ENCODE peak calls at places on chromosomes 6 and 20, in nine cellular contexts. One of them, this sample, is unnamed.

GRCh38 chr20:49345538-49345937 is 67.7 kb upstream of the ZNFX1 start:
- DNase-seq in foreskin fibroblast: peak; percentile 86
- DNase-seq in CD4-positive, alpha-beta T cell: no peak
- DNase-seq in mesothelial cell of epicardium: no peak
- DNase-seq in HCT116: no peak
- DNase-seq in astrocyte: peak; percentile 79
- DNase-seq in neural progenitor cell: no peak
- DNase-seq in GM10248: no peak
- DNase-seq in RWPE1: peak; percentile 95
- DNase-seq in this sample: no peak

GRCh38 chr6:31850765-31851484 is 11.7 kb downstream of the NEU1 start:
- DNase-seq in foreskin fibroblast: no peak
- DNase-seq in RWPE1: no peak
- DNase-seq in GM10248: no peak
- DNase-seq in CD4-positive, alpha-beta T cell: no peak
- DNase-seq in neural progenitor cell: no peak
- DNase-seq in mesothelial cell of epicardium: no peak
- DNase-seq in HCT116: no peak
- DNase-seq in astrocyte: no peak
- DNase-seq in this sample: no peak

GRCh38 chr20:10376271-10377075 is 57.5 kb downstream of the MKKS start:
- DNase-seq in foreskin fibroblast: peak; percentile 80
- DNase-seq in HCT116: no peak
- DNase-seq in RWPE1: no peak
- DNase-seq in astrocyte: peak; percentile 93
- DNase-seq in GM10248: no peak
- DNase-seq in mesothelial cell of epicardium: no peak
- DNase-seq in CD4-positive, alpha-beta T cell: no peak
- DNase-seq in neural progenitor cell: no peak
- DNase-seq in this sample: no peak

GRCh38 chr6:105994522-105995402 is 91.4 kb upstream of the PRDM1 start:
- DNase-seq in foreskin fibroblast: peak; percentile 92
- DNase-seq in mesothelial cell of epicardium: peak; percentile 61
- DNase-seq in HCT116: peak; percentile 31
- DNase-seq in CD4-positive, alpha-beta T cell: peak; percentile 58
- DNase-seq in GM10248: peak; percentile 35
- DNase-seq in RWPE1: peak; percentile 60
- DNase-seq in neural progenitor cell: peak; percentile 83
- DNase-seq in astrocyte: peak; percentile 62
- DNase-seq in this sample: peak; percentile 50

GRCh38 chr6:66210964-66211363 is 503.9 kb upstream of the EYS start:
- DNase-seq in GM10248: no peak
- DNase-seq in foreskin fibroblast: peak; percentile 4
- DNase-seq in astrocyte: no peak
- DNase-seq in CD4-positive, alpha-beta T cell: no peak
- DNase-seq in HCT116: no peak
- DNase-seq in mesothelial cell of epicardium: no peak
- DNase-seq in neural progenitor cell: peak; percentile 23
- DNase-seq in RWPE1: no peak
- DNase-seq in this sample: no peak

GRCh38 chr20:58268936-58269619 is 40.4 kb upstream of the RAB22A start:
- DNase-seq in GM10248: no peak
- DNase-seq in foreskin fibroblast: no peak
- DNase-seq in HCT116: no peak
- DNase-seq in CD4-positive, alpha-beta T cell: no peak
- DNase-seq in RWPE1: no peak
- DNase-seq in mesothelial cell of epicardium: no peak
- DNase-seq in astrocyte: peak; percentile 20
- DNase-seq in neural progenitor cell: no peak
- DNase-seq in this sample: no peak

GRCh38 chr20:9411833-9412232 is 102.6 kb upstream of the LAMP5 start:
- DNase-seq in foreskin fibroblast: no peak
- DNase-seq in HCT116: no peak
- DNase-seq in GM10248: no peak
- DNase-seq in neural progenitor cell: no peak
- DNase-seq in mesothelial cell of epicardium: no peak
- DNase-seq in CD4-positive, alpha-beta T cell: no peak
- DNase-seq in RWPE1: no peak
- DNase-seq in astrocyte: no peak
- DNase-seq in this sample: no peak

GRCh38 chr6:16157909-16158308 is 29.0 kb downstream of the MYLIP start:
- DNase-seq in GM10248: no peak
- DNase-seq in RWPE1: no peak
- DNase-seq in HCT116: no peak
- DNase-seq in CD4-positive, alpha-beta T cell: no peak
- DNase-seq in neural progenitor cell: peak; percentile 72
- DNase-seq in mesothelial cell of epicardium: no peak
- DNase-seq in astrocyte: no peak
- DNase-seq in foreskin fibroblast: no peak
- DNase-seq in this sample: no peak

GRCh38 chr20:63876489-63877036 is 11.5 kb downstream of the TPD52L2 start:
- DNase-seq in astrocyte: no peak
- DNase-seq in foreskin fibroblast: no peak
- DNase-seq in HCT116: no peak
- DNase-seq in mesothelial cell of epicardium: no peak
- DNase-seq in GM10248: no peak
- DNase-seq in CD4-positive, alpha-beta T cell: no peak
- DNase-seq in RWPE1: no peak
- DNase-seq in neural progenitor cell: no peak
- DNase-seq in this sample: no peak

GRCh38 chr6:107698146-107698545 is 126.0 kb downstream of the SCML4 start:
- DNase-seq in mesothelial cell of epicardium: no peak
- DNase-seq in HCT116: no peak
- DNase-seq in neural progenitor cell: no peak
- DNase-seq in GM10248: no peak
- DNase-seq in foreskin fibroblast: peak; percentile 92
- DNase-seq in CD4-positive, alpha-beta T cell: no peak
- DNase-seq in astrocyte: peak; percentile 68
- DNase-seq in RWPE1: no peak
- DNase-seq in this sample: no peak

GRCh38 chr6:4664117-4664626 is 112.0 kb upstream of the CDYL start:
- DNase-seq in CD4-positive, alpha-beta T cell: no peak
- DNase-seq in RWPE1: no peak
- DNase-seq in foreskin fibroblast: peak; percentile 59
- DNase-seq in HCT116: no peak
- DNase-seq in astrocyte: peak; percentile 91
- DNase-seq in mesothelial cell of epicardium: no peak
- DNase-seq in GM10248: no peak
- DNase-seq in neural progenitor cell: no peak
- DNase-seq in this sample: no peak

GRCh38 chr20:48686238-48687096 is 141.3 kb downstream of the PREX1 start:
- DNase-seq in CD4-positive, alpha-beta T cell: no peak
- DNase-seq in RWPE1: no peak
- DNase-seq in GM10248: no peak
- DNase-seq in mesothelial cell of epicardium: no peak
- DNase-seq in astrocyte: no peak
- DNase-seq in HCT116: no peak
- DNase-seq in foreskin fibroblast: peak; percentile 72
- DNase-seq in neural progenitor cell: peak; percentile 42
- DNase-seq in this sample: no peak

GRCh38 chr6:113782641-113783040 is 74.5 kb upstream of the MARCKS start:
- DNase-seq in neural progenitor cell: no peak
- DNase-seq in RWPE1: peak; percentile 18
- DNase-seq in foreskin fibroblast: no peak
- DNase-seq in mesothelial cell of epicardium: no peak
- DNase-seq in HCT116: no peak
- DNase-seq in GM10248: no peak
- DNase-seq in astrocyte: no peak
- DNase-seq in CD4-positive, alpha-beta T cell: no peak
- DNase-seq in this sample: no peak

GRCh38 chr20:62625516-62625915 is 16.8 kb upstream of the SLCO4A1 start:
- DNase-seq in mesothelial cell of epicardium: no peak
- DNase-seq in astrocyte: no peak
- DNase-seq in CD4-positive, alpha-beta T cell: no peak
- DNase-seq in GM10248: no peak
- DNase-seq in RWPE1: no peak
- DNase-seq in foreskin fibroblast: no peak
- DNase-seq in neural progenitor cell: no peak
- DNase-seq in HCT116: no peak
- DNase-seq in this sample: no peak

GRCh38 chr6:41966961-41967311 is 25.3 kb upstream of the CCND3 start:
- DNase-seq in GM10248: no peak
- DNase-seq in RWPE1: peak; percentile 72
- DNase-seq in astrocyte: peak; percentile 88
- DNase-seq in foreskin fibroblast: peak; percentile 26
- DNase-seq in CD4-positive, alpha-beta T cell: no peak
- DNase-seq in neural progenitor cell: peak; percentile 22
- DNase-seq in HCT116: peak; percentile 80
- DNase-seq in mesothelial cell of epicardium: no peak
- DNase-seq in this sample: no peak

GRCh38 chr6:166523782-166524569 is 62.5 kb downstream of the RAMACL start:
- DNase-seq in HCT116: no peak
- DNase-seq in CD4-positive, alpha-beta T cell: no peak
- DNase-seq in astrocyte: no peak
- DNase-seq in RWPE1: no peak
- DNase-seq in GM10248: no peak
- DNase-seq in mesothelial cell of epicardium: no peak
- DNase-seq in neural progenitor cell: no peak
- DNase-seq in foreskin fibroblast: no peak
- DNase-seq in this sample: no peak

GRCh38 chr6:101730954-101731353 is 337.4 kb downstream of the GRIK2 start:
- DNase-seq in CD4-positive, alpha-beta T cell: no peak
- DNase-seq in mesothelial cell of epicardium: no peak
- DNase-seq in neural progenitor cell: no peak
- DNase-seq in RWPE1: no peak
- DNase-seq in HCT116: no peak
- DNase-seq in astrocyte: peak; percentile 12
- DNase-seq in foreskin fibroblast: peak; percentile 21
- DNase-seq in GM10248: no peak
- DNase-seq in this sample: no peak

DNA sequence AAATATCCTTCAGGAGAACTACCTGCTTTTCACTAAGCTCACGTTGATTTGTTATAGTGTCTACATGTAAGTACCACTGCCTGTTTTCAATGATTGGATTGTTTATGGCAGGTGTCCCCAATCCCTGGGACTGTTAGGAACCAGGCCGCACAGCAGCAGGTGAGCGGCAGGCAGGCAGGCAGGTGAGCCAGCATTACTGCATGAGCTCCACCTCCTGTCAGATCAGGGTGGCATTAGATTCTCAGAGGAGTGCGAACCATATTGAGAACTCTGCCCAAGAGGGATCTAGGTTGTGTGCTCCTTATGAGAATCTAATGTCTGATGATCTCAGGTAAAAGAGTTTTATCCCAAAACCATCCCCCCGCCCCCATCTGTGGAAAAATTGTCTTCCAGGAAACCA is 303.3 kb downstream of the EYA4 start:
- DNase-seq in CD4-positive, alpha-beta T cell: no peak
- DNase-seq in neural progenitor cell: no peak
- DNase-seq in RWPE1: no peak
- DNase-seq in astrocyte: no peak
- DNase-seq in GM10248: no peak
- DNase-seq in HCT116: no peak
- DNase-seq in mesothelial cell of epicardium: no peak
- DNase-seq in foreskin fibroblast: no peak
- DNase-seq in this sample: no peak
- TF ChIP-seq CTCF in CD4-positive, alpha-beta T cell: no peak
- TF ChIP-seq CTCF in neural progenitor cell: no peak
- TF ChIP-seq CTCF in RWPE1: no peak
- TF ChIP-seq CTCF in astrocyte: no peak
- TF ChIP-seq CTCF in GM10248: no peak
- TF ChIP-seq CTCF in HCT116: no peak
- TF ChIP-seq CTCF in mesothelial cell of epicardium: no peak
- TF ChIP-seq CTCF in foreskin fibroblast: no peak
- TF ChIP-seq CTCF in this sample: no peak

DNA sequence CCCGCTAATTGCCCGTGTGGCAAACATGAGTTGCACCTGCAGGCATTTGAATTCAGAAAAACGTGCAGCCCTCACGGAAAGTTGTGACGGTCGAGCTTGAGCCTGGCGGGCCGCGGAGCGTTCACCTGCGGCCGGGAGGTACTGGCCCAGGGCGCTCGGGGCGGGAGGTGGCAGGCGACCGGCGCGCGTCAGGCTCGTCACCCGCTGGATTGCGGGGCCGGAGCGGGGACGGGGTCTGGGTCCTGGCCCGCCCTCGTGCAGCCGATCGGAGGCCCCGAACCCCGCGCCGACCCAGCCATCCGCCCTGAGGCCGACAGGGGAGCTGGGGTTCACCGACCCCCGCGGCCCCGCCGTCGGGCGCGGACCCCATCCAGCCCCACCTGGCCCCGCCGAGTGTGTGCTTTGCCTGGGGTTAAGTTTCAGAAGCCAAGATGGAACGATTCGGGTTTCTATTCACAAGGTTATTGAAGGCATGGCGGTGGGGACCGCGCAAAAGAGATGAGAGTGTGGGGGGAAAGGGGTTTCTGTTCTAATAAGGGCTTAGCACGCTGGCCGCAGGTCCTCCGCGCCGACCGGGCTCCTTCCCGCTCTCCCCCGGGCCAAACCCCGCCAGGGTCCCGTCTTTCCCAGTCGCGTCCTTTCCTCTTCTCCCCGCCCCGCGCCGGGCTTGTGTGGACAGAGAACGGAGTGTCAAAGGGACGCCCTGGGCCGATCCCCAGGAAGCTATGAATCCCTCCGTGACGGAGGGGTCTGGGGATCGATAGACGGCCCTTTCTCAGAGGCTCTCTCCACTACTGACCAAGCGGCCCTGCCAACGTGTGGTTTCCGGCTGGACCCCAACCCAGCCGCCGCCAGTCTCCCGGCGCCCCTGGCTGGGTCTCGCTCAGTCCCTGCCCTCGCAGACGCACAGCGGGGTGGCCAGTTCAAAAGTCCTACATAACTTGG is 1.6 kb upstream of the HEY2 start:
- DNase-seq in RWPE1: peak; percentile 46
- DNase-seq in mesothelial cell of epicardium: peak; percentile 55
- DNase-seq in CD4-positive, alpha-beta T cell: peak; percentile 45
- DNase-seq in astrocyte: no peak
- DNase-seq in GM10248: no peak
- DNase-seq in HCT116: no peak
- DNase-seq in neural progenitor cell: peak; percentile 69
- DNase-seq in foreskin fibroblast: peak; percentile 30
- DNase-seq in this sample: peak; percentile 46
- TF ChIP-seq CTCF in RWPE1: no peak
- TF ChIP-seq CTCF in mesothelial cell of epicardium: no peak
- TF ChIP-seq CTCF in CD4-positive, alpha-beta T cell: no peak
- TF ChIP-seq CTCF in astrocyte: no peak
- TF ChIP-seq CTCF in GM10248: no peak
- TF ChIP-seq CTCF in HCT116: no peak
- TF ChIP-seq CTCF in neural progenitor cell: no peak
- TF ChIP-seq CTCF in foreskin fibroblast: no peak
- TF ChIP-seq CTCF in this sample: no peak

GRCh38 chr6:87472525-87473418 is at the start of gene SLC35A1:
- DNase-seq in foreskin fibroblast: peak; percentile 93
- DNase-seq in mesothelial cell of epicardium: peak; percentile 89
- DNase-seq in CD4-positive, alpha-beta T cell: peak; percentile 86
- DNase-seq in RWPE1: peak; percentile 78
- DNase-seq in astrocyte: peak; percentile 70
- DNase-seq in neural progenitor cell: peak; percentile 87
- DNase-seq in GM10248: peak; percentile 92
- DNase-seq in HCT116: peak; percentile 74
- DNase-seq in this sample: peak; percentile 88

GRCh38 chr6:87473419-87473903 is 687 bp downstream of the SLC35A1 start:
- DNase-seq in foreskin fibroblast: peak; percentile 78
- DNase-seq in RWPE1: peak; percentile 63
- DNase-seq in mesothelial cell of epicardium: no peak
- DNase-seq in HCT116: no peak
- DNase-seq in CD4-positive, alpha-beta T cell: no peak
- DNase-seq in GM10248: no peak
- DNase-seq in astrocyte: peak; percentile 45
- DNase-seq in neural progenitor cell: peak; percentile 39
- DNase-seq in this sample: no peak
- TF ChIP-seq CTCF in foreskin fibroblast: no peak
- TF ChIP-seq CTCF in RWPE1: no peak
- TF ChIP-seq CTCF in mesothelial cell of epicardium: no peak
- TF ChIP-seq CTCF in HCT116: no peak
- TF ChIP-seq CTCF in CD4-positive, alpha-beta T cell: no peak
- TF ChIP-seq CTCF in GM10248: no peak
- TF ChIP-seq CTCF in astrocyte: no peak
- TF ChIP-seq CTCF in neural progenitor cell: no peak
- TF ChIP-seq CTCF in this sample: no peak

GRCh38 chr20:23058240-23058639 is 8.8 kb upstream of the THBD start:
- DNase-seq in RWPE1: no peak
- DNase-seq in GM10248: no peak
- DNase-seq in foreskin fibroblast: no peak
- DNase-seq in HCT116: no peak
- DNase-seq in mesothelial cell of epicardium: no peak
- DNase-seq in neural progenitor cell: no peak
- DNase-seq in CD4-positive, alpha-beta T cell: no peak
- DNase-seq in astrocyte: no peak
- DNase-seq in this sample: no peak
- TF ChIP-seq CTCF in RWPE1: no peak
- TF ChIP-seq CTCF in GM10248: no peak
- TF ChIP-seq CTCF in foreskin fibroblast: no peak
- TF ChIP-seq CTCF in HCT116: no peak
- TF ChIP-seq CTCF in mesothelial cell of epicardium: no peak
- TF ChIP-seq CTCF in neural progenitor cell: no peak
- TF ChIP-seq CTCF in CD4-positive, alpha-beta T cell: no peak
- TF ChIP-seq CTCF in astrocyte: no peak
- TF ChIP-seq CTCF in this sample: no peak